ENCODE peak calls at places on chromosomes 12 and 14, in ten cellular contexts. Q is uterus, A is endothelial cell of umbilical vein, B is ovary, R is GM12892, O is body of pancreas, Z is HCT116, D is upper lobe of left lung, F is transverse colon, H is tibial nerve. L is an unnamed sample.

GRCh38 chr12:10722905-10723866 is at the start of gene YBX3:
- DNase-seq in B (peak; percentile 86), A (peak; percentile 84), D (peak; percentile 94), Z (peak; percentile 66), Q (peak; percentile 87), R (peak; percentile 64), O (peak; percentile 90), H (peak; percentile 86), F (peak; percentile 88), L (peak; percentile 65)

GRCh38 chr12:46786774-46787173 is 39.0 kb downstream of the SLC38A4 start:
- DNase-seq in A (peak; percentile 52), O (no peak), H (no peak), B (no peak), Z (no peak), Q (no peak), F (no peak), D (no peak), R (no peak), L (no peak)

GRCh38 chr14:35257809-35258208 is 34.4 kb upstream of the PSMA6 start:
- DNase-seq in O (no peak), Z (no peak), H (no peak), B (no peak), R (no peak), D (no peak), Q (no peak), F (no peak), A (peak; percentile 17), L (no peak)

GRCh38 chr12:121468451-121468850 is 68.5 kb downstream of the RNF34 start:
- DNase-seq in Z (no peak), O (no peak), D (no peak), F (no peak), H (peak; percentile 28), B (no peak), R (no peak), A (no peak), Q (no peak), L (no peak)

GRCh38 chr14:91924871-91925726 is 22.4 kb downstream of the FBLN5 start:
- DNase-seq in Z (no peak), O (no peak), H (no peak), D (peak; percentile 42), F (no peak), A (no peak), B (peak; percentile 42), R (no peak), Q (no peak), L (no peak)

GRCh38 chr14:87312138-87312537 is 680.8 kb downstream of the GALC start:
- DNase-seq in A (no peak), R (no peak), D (no peak), Z (no peak), Q (no peak), O (no peak), H (no peak), F (no peak), B (no peak), L (no peak)

GRCh38 chr14:101467181-101467926 is 93.9 kb upstream of the DIO3 start:
- DNase-seq in Q (no peak), R (no peak), D (no peak), H (no peak), A (no peak), Z (no peak), B (no peak), O (no peak), F (no peak), L (no peak)

GRCh38 chr12:53172352-53172751 is 8.2 kb upstream of the ZNF740 start:
- DNase-seq in O (no peak), F (no peak), D (no peak), B (no peak), A (no peak), H (no peak), R (no peak), Z (no peak), Q (peak; percentile 51), L (peak; percentile 49)

GRCh38 chr14:64673748-64674147 is 30.5 kb upstream of the PLEKHG3 start:
- DNase-seq in F (no peak), Z (no peak), B (no peak), H (no peak), Q (no peak), A (no peak), D (no peak), R (no peak), O (no peak), L (no peak)

GRCh38 chr14:72743626-72744025 is 150.3 kb downstream of the DPF3 start:
- DNase-seq in Z (no peak), B (peak; percentile 59), Q (no peak), O (peak; percentile 52), F (no peak), A (no peak), D (no peak), R (no peak), H (no peak), L (no peak)

GRCh38 chr14:76701981-76702380 is 59.3 kb upstream of the VASH1 start:
- DNase-seq in H (peak; percentile 88), Q (no peak), F (no peak), A (no peak), O (no peak), D (no peak), B (no peak), R (no peak), Z (no peak), L (no peak)

GRCh38 chr12:127374447-127374846 is 892.5 kb upstream of the TMEM132C start:
- DNase-seq in Z (no peak), O (no peak), R (no peak), F (no peak), B (no peak), A (no peak), H (no peak), D (no peak), Q (no peak), L (no peak)

DNA sequence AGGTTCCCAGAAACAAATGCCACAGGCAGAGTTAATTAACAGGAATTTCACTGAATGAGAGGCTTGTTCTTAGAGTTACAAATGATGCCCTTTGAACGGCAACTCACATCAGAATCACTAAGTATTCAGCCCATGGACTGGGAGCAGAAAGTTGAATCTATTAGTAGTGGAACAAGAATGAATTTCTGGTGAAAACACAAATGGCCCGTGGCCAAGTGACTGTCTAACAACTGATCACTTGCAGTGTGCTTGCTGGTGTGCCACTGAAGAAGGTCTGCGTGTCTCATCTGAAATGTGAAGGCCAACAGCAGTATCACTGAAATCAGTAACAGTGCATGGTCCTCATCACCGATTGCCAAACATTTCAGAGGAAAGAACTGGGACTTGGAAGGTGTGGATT is 893.4 kb upstream of the TMEM132C start:
- DNase-seq in F (no peak), H (no peak), A (no peak), R (no peak), Z (no peak), D (no peak), Q (no peak), O (no peak), B (no peak), L (no peak)
- TF ChIP-seq POLR2A in F (no peak), H (no peak), A (no peak), R (no peak), Z (no peak), D (no peak), Q (no peak), O (no peak), B (no peak), L (no peak)

GRCh38 chr14:102898776-102899515 is 23.5 kb upstream of the AMN start:
- DNase-seq in O (no peak), Q (no peak), D (peak; percentile 32), H (no peak), F (peak; percentile 32), B (no peak), R (no peak), Z (no peak), A (no peak), L (no peak)
- TF ChIP-seq POLR2A in O (no peak), Q (no peak), D (no peak), H (no peak), F (no peak), B (no peak), R (no peak), Z (no peak), A (no peak), L (no peak)

DNA sequence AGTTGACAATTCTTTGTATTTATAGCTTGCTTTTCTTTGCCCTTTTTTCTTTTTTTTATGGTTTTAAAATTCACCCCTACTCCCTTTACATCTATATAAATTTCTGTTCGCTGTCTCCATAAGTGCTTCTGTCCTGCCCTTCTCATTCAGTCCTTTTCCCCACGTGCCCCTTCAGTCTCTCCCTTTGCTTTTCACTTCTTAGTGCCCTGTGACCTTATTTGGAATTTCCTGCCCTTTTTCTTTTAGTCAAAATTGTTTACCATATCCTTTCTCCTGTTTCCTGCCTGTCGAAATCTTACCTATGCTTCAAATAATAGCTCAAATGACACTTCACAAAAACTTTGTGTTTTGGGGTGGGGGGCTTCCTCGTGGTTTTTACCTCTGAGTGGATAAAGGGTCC is 6.0 kb downstream of the TMX1 start:
- DNase-seq in A (no peak), B (no peak), R (no peak), Z (no peak), F (no peak), D (no peak), O (no peak), H (no peak), Q (no peak), L (no peak)
- TF ChIP-seq POLR2A in A (no peak), B (no peak), R (no peak), Z (no peak), F (no peak), D (no peak), O (no peak), H (no peak), Q (no peak), L (no peak)

GRCh38 chr14:98736701-98737338 is 535.2 kb downstream of the BCL11B start:
- DNase-seq in O (no peak), R (no peak), B (no peak), Z (no peak), Q (no peak), F (no peak), H (peak; percentile 7), A (no peak), D (no peak), L (no peak)

GRCh38 chr14:98728024-98728423 is 544.0 kb downstream of the BCL11B start:
- DNase-seq in R (no peak), F (no peak), Q (no peak), B (no peak), H (no peak), D (no peak), A (no peak), O (no peak), Z (no peak), L (no peak)

GRCh38 chr14:98731701-98732100 is 540.3 kb downstream of the BCL11B start:
- DNase-seq in R (no peak), A (no peak), Z (no peak), F (no peak), Q (no peak), H (no peak), B (no peak), D (no peak), O (no peak), L (no peak)

GRCh38 chr14:98731286-98731685 is 540.7 kb downstream of the BCL11B start:
- DNase-seq in D (no peak), R (no peak), O (no peak), A (no peak), B (no peak), Q (no peak), Z (no peak), F (no peak), H (no peak), L (no peak)

DNA sequence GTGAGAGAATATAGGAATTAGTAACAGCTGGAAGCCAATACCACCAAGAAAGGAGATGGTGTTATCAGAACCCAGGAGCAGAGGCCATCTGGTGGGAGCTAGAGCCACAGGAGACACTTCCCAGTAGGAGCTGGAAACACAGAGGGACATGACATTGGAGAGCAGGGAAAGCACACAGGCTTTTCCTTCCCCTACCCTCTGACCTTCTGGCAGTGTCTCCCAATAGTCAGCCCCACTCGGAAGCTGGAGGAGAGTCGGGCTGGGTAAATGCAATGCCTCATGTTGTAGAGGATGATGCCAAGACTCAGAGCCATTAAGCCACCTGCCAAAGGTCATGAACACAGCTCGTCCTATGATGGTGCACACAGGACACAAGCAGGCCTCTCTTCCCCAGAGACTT is 538.5 kb downstream of the BCL11B start:
- DNase-seq in A (no peak), R (no peak), D (no peak), H (no peak), O (no peak), F (no peak), Z (no peak), B (no peak), Q (no peak), L (no peak)
- TF ChIP-seq POLR2A in A (no peak), R (no peak), D (no peak), H (no peak), O (no peak), F (no peak), Z (no peak), B (no peak), Q (no peak), L (no peak)

L was measured in H54.